ENCODE peak calls at places on chromosomes 16 and 17, in seven cellular contexts. E, J, I, C, B, Y and R are unnamed samples.

GRCh38 chr17:45225051-45225700 is 3.5 kb downstream of the FMNL1 start:
- DNase-seq in E (peak), J (no peak), I (no peak), C (no peak), B (no peak), Y (peak), R (no peak)

GRCh38 chr17:48587276-48588073 is 2.6 kb downstream of the HOXB3 start:
- DNase-seq in E (no peak), J (no peak), I (no peak), C (no peak), B (no peak), Y (peak), R (no peak)

GRCh38 chr17:82547981-82548380 is 28.4 kb downstream of the FOXK2 start:
- DNase-seq in E (no peak), J (no peak), I (no peak), C (no peak), B (no peak), Y (no peak), R (no peak)

GRCh38 chr16:74743668-74744299 is 30.8 kb downstream of the FA2H start:
- DNase-seq in E (no peak), J (peak), I (peak), C (peak), B (no peak), Y (peak), R (peak)

GRCh38 chr16:30715777-30716445 is 16.9 kb downstream of the SRCAP start:
- DNase-seq in E (peak), J (no peak), I (no peak), C (peak), B (no peak), Y (peak), R (no peak)

GRCh38 chr17:78421084-78421533 is 42.7 kb downstream of the PGS1 start:
- DNase-seq in E (no peak), J (no peak), I (no peak), C (no peak), B (no peak), Y (no peak), R (no peak)

GRCh38 chr17:74147966-74148365 is 55.5 kb upstream of the RPL38 start:
- DNase-seq in E (no peak), J (no peak), I (no peak), C (no peak), B (no peak), Y (no peak), R (no peak)

GRCh38 chr16:24139282-24139681 is 116.9 kb upstream of the CACNG3 start:
- DNase-seq in E (peak), J (no peak), I (no peak), C (no peak), B (no peak), Y (no peak), R (no peak)

GRCh38 chr17:32489320-32490100 is 2.7 kb downstream of the CDK5R1 start:
- DNase-seq in E (peak), J (no peak), I (no peak), C (no peak), B (no peak), Y (no peak), R (no peak)

GRCh38 chr17:32491371-32492280 is 4.8 kb downstream of the CDK5R1 start:
- DNase-seq in E (peak), J (no peak), I (no peak), C (no peak), B (no peak), Y (no peak), R (peak)

GRCh38 chr17:32488604-32489180 is 1.9 kb downstream of the CDK5R1 start:
- DNase-seq in E (no peak), J (no peak), I (no peak), C (no peak), B (no peak), Y (no peak), R (no peak)

GRCh38 chr17:32488177-32488542 is 1.4 kb downstream of the CDK5R1 start:
- DNase-seq in E (no peak), J (no peak), I (no peak), C (no peak), B (no peak), Y (no peak), R (no peak)

DNA sequence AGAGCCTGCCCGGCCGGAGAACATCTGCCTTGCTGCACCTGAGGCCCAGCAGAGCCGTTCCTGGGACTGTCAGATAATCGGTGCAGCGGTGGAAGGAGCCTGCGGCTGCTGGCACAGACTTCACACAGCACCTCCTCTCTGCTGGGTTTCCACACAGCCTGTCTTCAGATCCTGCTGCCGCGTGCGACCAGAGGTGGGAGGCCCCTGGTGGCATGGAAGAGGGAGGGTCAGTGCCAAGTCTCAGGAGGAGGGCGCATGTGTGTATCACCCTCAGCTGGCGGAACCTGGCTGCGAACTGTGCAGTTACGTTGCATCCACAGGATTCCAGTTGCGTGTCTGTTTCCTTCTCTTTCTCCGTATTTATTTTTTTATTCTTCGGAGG is 3.3 kb downstream of the CDK5R1 start:
- DNase-seq in E (peak), J (no peak), I (no peak), C (no peak), B (no peak), Y (no peak), R (no peak)
- H3K4me3 ChIP-seq in E (peak), J (no peak), I (no peak), C (no peak), B (no peak), Y (no peak), R (no peak)

DNA sequence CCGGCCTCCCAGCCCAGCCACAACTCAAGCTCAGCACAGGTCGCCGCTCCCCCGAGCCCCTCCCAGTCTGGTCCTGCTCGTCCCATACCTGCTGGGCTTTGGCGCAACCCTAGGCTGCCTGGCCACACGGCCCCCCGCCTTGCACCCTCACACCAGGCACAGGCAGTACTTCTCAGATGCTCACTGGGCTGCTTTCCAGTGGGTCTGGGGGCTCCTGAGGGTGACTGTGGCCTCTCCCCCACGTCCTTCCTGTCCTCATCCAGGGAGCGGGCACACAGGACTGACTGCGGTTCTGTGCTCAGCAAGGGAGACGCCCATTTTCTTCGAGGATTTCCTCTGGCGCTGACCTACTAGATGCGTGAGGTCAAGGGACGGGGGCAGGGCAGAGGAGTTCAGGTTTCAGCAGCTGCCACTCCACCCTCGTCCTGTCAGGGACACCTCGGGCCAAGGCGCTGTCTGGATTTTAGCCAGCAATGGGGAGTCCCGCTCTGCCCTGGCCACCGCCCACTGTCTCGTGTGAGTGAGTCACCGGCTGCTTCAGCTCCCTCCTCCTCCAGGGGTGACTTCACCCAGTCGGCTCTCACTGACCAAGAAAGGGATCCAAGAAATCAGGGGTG is 115.8 kb downstream of the NPIPB11 start:
- DNase-seq in E (peak), J (peak), I (peak), C (peak), B (peak), Y (peak), R (peak)
- H3K4me3 ChIP-seq in E (no peak), J (no peak), I (no peak), C (peak), B (no peak), Y (peak), R (no peak)

DNA sequence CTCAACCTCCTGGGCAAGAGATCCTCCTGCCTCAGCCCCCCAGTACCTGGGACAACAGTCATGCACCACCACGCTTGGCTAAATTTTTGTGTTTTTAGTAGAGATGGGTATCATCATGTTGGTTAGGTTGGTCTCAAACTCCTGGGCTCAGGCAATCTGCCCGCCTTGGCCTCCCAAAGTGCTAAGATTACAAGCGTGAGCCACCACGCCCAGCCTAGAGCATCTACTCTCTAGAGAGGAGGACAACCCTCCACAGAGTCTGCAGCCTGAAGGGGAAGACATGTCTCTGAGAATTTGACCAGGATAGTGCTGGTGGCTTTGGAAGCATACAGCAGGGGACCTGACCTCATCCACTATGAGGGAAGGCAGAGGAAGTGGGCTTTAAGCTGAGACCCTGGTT is 4.7 kb upstream of the GRB2 start:
- DNase-seq in E (no peak), J (no peak), I (no peak), C (no peak), B (no peak), Y (no peak), R (no peak)
- H3K4me3 ChIP-seq in E (no peak), J (no peak), I (no peak), C (no peak), B (no peak), Y (no peak), R (no peak)

DNA sequence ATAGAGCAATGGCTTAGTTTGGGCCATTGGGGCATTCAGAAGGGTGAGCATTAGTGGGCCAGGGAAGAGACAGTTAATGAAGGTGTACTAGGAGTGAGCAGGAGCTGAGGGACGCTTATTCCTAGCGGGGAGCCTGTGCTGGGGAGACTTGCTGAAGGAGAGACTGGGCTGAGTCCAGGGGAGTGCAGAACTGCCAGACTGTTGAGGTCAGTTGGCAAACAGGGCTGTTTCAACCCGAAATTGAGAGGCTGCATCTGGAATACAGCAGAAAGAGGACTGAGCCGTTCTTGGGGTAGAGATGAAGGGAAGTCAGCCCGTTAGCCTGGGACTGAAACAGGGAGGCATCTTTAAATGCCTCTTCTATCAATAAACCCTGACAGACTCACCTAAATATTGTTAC is 33.2 kb downstream of the MAP2K6 start:
- DNase-seq in E (no peak), J (no peak), I (no peak), C (peak), B (no peak), Y (no peak), R (no peak)
- H3K4me3 ChIP-seq in E (no peak), J (no peak), I (no peak), C (no peak), B (no peak), Y (no peak), R (no peak)